ENCODE peak calls at places on chromosomes 2 and 18, in four cellular contexts. R, W, N and X are unnamed samples.

GRCh38 chr2:177155631-177156030 is 57.0 kb upstream of the HNRNPA3 start:
- DNase-seq in R (no peak), W (no peak), N (no peak), X (no peak)

GRCh38 chr2:128568106-128568505 is 249.4 kb upstream of the HS6ST1 start:
- DNase-seq in R (no peak), W (no peak), N (no peak), X (peak; percentile 91)

GRCh38 chr2:48479923-48480322 is 50.0 kb upstream of the STON1 start:
- DNase-seq in R (peak; percentile 81), W (no peak), N (no peak), X (no peak)

GRCh38 chr2:55649211-55649610 is 31.8 kb upstream of the PPP4R3B start:
- DNase-seq in R (no peak), W (peak; percentile 8), N (no peak), X (no peak)

GRCh38 chr2:201149064-201149820 is 33.3 kb downstream of the CFLAR start:
- DNase-seq in R (no peak), W (peak; percentile 96), N (peak; percentile 97), X (no peak)

GRCh38 chr2:166411473-166412230 is 35.9 kb upstream of the SCN9A start:
- DNase-seq in R (no peak), W (peak; percentile 75), N (peak; percentile 82), X (no peak)

GRCh38 chr2:1787799-1788477 is 43.6 kb upstream of the PXDN start:
- DNase-seq in R (peak; percentile 49), W (no peak), N (no peak), X (no peak)

GRCh38 chr18:64219511-64219910 is 70.6 kb upstream of the LINC00305 start:
- DNase-seq in R (no peak), W (no peak), N (no peak), X (no peak)

GRCh38 chr2:222299926-222300724 is 1.3 kb upstream of the PAX3 start:
- DNase-seq in R (no peak), W (no peak), N (no peak), X (no peak)

GRCh38 chr2:233690444-233690843 is 2.2 kb upstream of the UGT1A6 start:
- DNase-seq in R (no peak), W (peak; percentile 3), N (no peak), X (no peak)

GRCh38 chr2:8352300-8352699 is 329.6 kb upstream of the ID2 start:
- DNase-seq in R (no peak), W (peak; percentile 12), N (no peak), X (no peak)